ENCODE peak calls at places on chromosome 20, in ten cellular contexts. R is foreskin fibroblast; H is IMR-90; A is osteocyte; Q is heart left ventricle; I is left ventricle myocardium inferior; W is activated naive CD8-positive, alpha-beta T cell treated with anti-CD3 and anti-CD28 coated beads, Interleukin-2, amount 50 U/mL, for 24 hours; P is CD8-positive, alpha-beta memory T cell; C is effector memory CD8-positive, alpha-beta T cell; J is COR-L47. F is an unnamed sample.

GRCh38 chr20:37356961-37357371 is 11.0 kb downstream of the SRC start:
- DNase-seq in R (no peak), H (no peak), A (no peak), Q (no peak), I (no peak), W (no peak), P (no peak), C (no peak), J (no peak), F (peak; percentile 74)

GRCh38 chr20:62804632-62805364 is at the start of gene OGFR:
- DNase-seq in R (no peak), H (peak; percentile 38), A (no peak), Q (peak; percentile 65), I (peak; percentile 75), W (peak; percentile 79), P (peak; percentile 87), C (peak; percentile 65), J (peak; percentile 48), F (peak; percentile 83)

GRCh38 chr20:45873409-45874116 is 7.5 kb upstream of the ZSWIM1 start:
- DNase-seq in R (no peak), H (peak; percentile 67), A (no peak), Q (no peak), I (no peak), W (no peak), P (no peak), C (no peak), J (no peak), F (no peak)

GRCh38 chr20:36573798-36574277 is 441 bp downstream of the TGIF2 start:
- DNase-seq in R (no peak), H (no peak), A (no peak), Q (peak; percentile 33), I (peak; percentile 43), W (peak; percentile 45), P (peak; percentile 67), C (no peak), J (no peak), F (peak; percentile 86)

GRCh38 chr20:22616551-22616950 is 32.2 kb upstream of the FOXA2 start:
- DNase-seq in R (no peak), H (no peak), A (no peak), Q (no peak), I (no peak), W (no peak), P (no peak), C (no peak), J (no peak), F (no peak)

GRCh38 chr20:63896136-63896890 is 1.4 kb downstream of the DNAJC5 start:
- DNase-seq in R (no peak), H (peak; percentile 46), A (no peak), Q (peak; percentile 56), I (peak; percentile 51), W (peak; percentile 26), P (no peak), C (no peak), J (peak; percentile 68), F (peak; percentile 87)

GRCh38 chr20:843908-844307 is 10.4 kb downstream of the FAM110A start:
- DNase-seq in R (no peak), H (no peak), A (no peak), Q (no peak), I (no peak), W (no peak), P (no peak), C (no peak), J (no peak), F (no peak)

GRCh38 chr20:709421-709820 is 33.8 kb upstream of the SCRT2 start:
- DNase-seq in R (peak; percentile 6), H (no peak), A (no peak), Q (peak; percentile 64), I (peak; percentile 65), W (no peak), P (no peak), C (no peak), J (peak; percentile 81), F (no peak)

GRCh38 chr20:4038047-4038459 is 22.7 kb upstream of the RNF24 start:
- DNase-seq in R (peak; percentile 71), H (peak; percentile 67), A (no peak), Q (peak; percentile 65), I (peak; percentile 68), W (peak; percentile 75), P (peak; percentile 91), C (peak; percentile 64), J (no peak), F (peak; percentile 99)

GRCh38 chr20:38113401-38114325 is 51.4 kb downstream of the TGM2 start:
- DNase-seq in R (no peak), H (no peak), A (no peak), Q (no peak), I (no peak), W (no peak), P (no peak), C (no peak), J (peak; percentile 26), F (peak; percentile 82)

GRCh38 chr20:41034239-41034638 is 5.6 kb downstream of the TOP1 start:
- DNase-seq in R (no peak), H (no peak), A (no peak), Q (no peak), I (no peak), W (no peak), P (no peak), C (no peak), J (no peak), F (no peak)

GRCh38 chr20:14142964-14143627 is 147.8 kb downstream of the MACROD2 start:
- DNase-seq in R (peak; percentile 34), H (peak; percentile 56), A (no peak), Q (no peak), I (no peak), W (no peak), P (no peak), C (no peak), J (no peak), F (no peak)

GRCh38 chr20:31774408-31774807 is 35.3 kb downstream of the TPX2 start:
- DNase-seq in R (no peak), H (no peak), A (no peak), Q (no peak), I (no peak), W (no peak), P (no peak), C (no peak), J (no peak), F (no peak)

GRCh38 chr20:13255356-13255755 is 34.3 kb downstream of the ISM1 start:
- DNase-seq in R (no peak), H (no peak), A (no peak), Q (no peak), I (no peak), W (no peak), P (no peak), C (no peak), J (no peak), F (no peak)

GRCh38 chr20:50318709-50319108 is 128.1 kb downstream of the CEBPB start:
- DNase-seq in R (no peak), H (no peak), A (no peak), Q (no peak), I (no peak), W (no peak), P (no peak), C (no peak), J (no peak), F (peak; percentile 81)

GRCh38 chr20:46678516-46678915 is 10.7 kb downstream of the TP53RK start:
- DNase-seq in R (no peak), H (no peak), A (no peak), Q (no peak), I (no peak), W (no peak), P (no peak), C (no peak), J (no peak), F (no peak)

GRCh38 chr20:8602389-8603116 is 466.3 kb upstream of the PLCB4 start:
- DNase-seq in R (no peak), H (peak; percentile 16), A (no peak), Q (no peak), I (no peak), W (no peak), P (no peak), C (no peak), J (peak; percentile 0), F (peak; percentile 9)

GRCh38 chr20:47233333-47234188 is 122.9 kb downstream of the ZMYND8 start:
- DNase-seq in R (no peak), H (peak; percentile 48), A (no peak), Q (no peak), I (no peak), W (no peak), P (no peak), C (no peak), J (no peak), F (peak; percentile 65)

GRCh38 chr20:21105429-21106170 is 558 bp downstream of the LINC00237 start:
- DNase-seq in R (no peak), H (no peak), A (no peak), Q (no peak), I (no peak), W (no peak), P (no peak), C (no peak), J (no peak), F (peak; percentile 36)

GRCh38 chr20:62952373-62953166 is at the start of gene SLC17A9:
- DNase-seq in R (peak; percentile 78), H (peak; percentile 12), A (no peak), Q (peak; percentile 82), I (peak; percentile 68), W (peak; percentile 84), P (peak; percentile 69), C (peak; percentile 36), J (no peak), F (peak; percentile 94)

F was measured in NB4.